ENCODE peak calls at places on chromosomes 11 and 22, in seven cellular contexts. C, S, L, V, M, Q and P are unnamed samples.

GRCh38 chr11:94897330-94897768 is 76.0 kb downstream of the CWC15 start:
- DNase-seq in C (peak), S (no peak), L (peak), V (no peak), M (peak), Q (no peak), P (peak)

GRCh38 chr11:8612522-8612921 is 18.5 kb upstream of the STK33 start:
- DNase-seq in C (no peak), S (no peak), L (no peak), V (no peak), M (no peak), Q (no peak), P (no peak)

GRCh38 chr22:36391648-36392047 is 3.9 kb upstream of the MYH9 start:
- DNase-seq in C (no peak), S (no peak), L (no peak), V (no peak), M (no peak), Q (peak), P (no peak)

GRCh38 chr11:48669146-48669545 is 180.6 kb downstream of the OR4A47 start:
- DNase-seq in C (no peak), S (no peak), L (no peak), V (no peak), M (no peak), Q (no peak), P (no peak)

GRCh38 chr22:50528682-50529415 is 963 bp downstream of the TYMP start:
- DNase-seq in C (no peak), S (no peak), L (no peak), V (no peak), M (no peak), Q (peak), P (no peak)

GRCh38 chr11:103893366-103893765 is 143.1 kb upstream of the DDI1 start:
- DNase-seq in C (no peak), S (no peak), L (no peak), V (no peak), M (peak), Q (no peak), P (no peak)

GRCh38 chr11:120052196-120052775 is 85.6 kb downstream of the TRIM29 start:
- DNase-seq in C (no peak), S (no peak), L (peak), V (no peak), M (no peak), Q (no peak), P (no peak)

GRCh38 chr11:34616830-34617504 is 3.9 kb upstream of the EHF start:
- DNase-seq in C (no peak), S (no peak), L (no peak), V (no peak), M (no peak), Q (no peak), P (no peak)

GRCh38 chr11:118214210-118214914 is 10.4 kb downstream of the JAML start:
- DNase-seq in C (peak), S (no peak), L (peak), V (no peak), M (no peak), Q (peak), P (no peak)

GRCh38 chr11:120709808-120710207 is 198.3 kb downstream of the GRIK4 start:
- DNase-seq in C (no peak), S (no peak), L (no peak), V (no peak), M (no peak), Q (no peak), P (peak)

GRCh38 chr22:49193348-49193747 is 634.3 kb downstream of the BRD1 start:
- DNase-seq in C (no peak), S (no peak), L (no peak), V (peak), M (no peak), Q (no peak), P (no peak)

GRCh38 chr11:131918663-131919062 is 548.2 kb downstream of the NTM start:
- DNase-seq in C (no peak), S (no peak), L (no peak), V (no peak), M (no peak), Q (no peak), P (no peak)

GRCh38 chr11:57491371-57492061 is 24.0 kb downstream of the SLC43A1 start:
- DNase-seq in C (no peak), S (no peak), L (peak), V (peak), M (no peak), Q (no peak), P (peak)

GRCh38 chr11:68541983-68542382 is 81.4 kb downstream of the PPP6R3 start:
- DNase-seq in C (no peak), S (no peak), L (no peak), V (no peak), M (no peak), Q (no peak), P (no peak)

GRCh38 chr11:128625316-128625715 is 38.0 kb upstream of the ETS1 start:
- DNase-seq in C (no peak), S (no peak), L (no peak), V (peak), M (no peak), Q (no peak), P (no peak)

GRCh38 chr22:44145544-44145943 is 35.2 kb upstream of the PARVG start:
- DNase-seq in C (no peak), S (no peak), L (no peak), V (no peak), M (no peak), Q (peak), P (no peak)

DNA sequence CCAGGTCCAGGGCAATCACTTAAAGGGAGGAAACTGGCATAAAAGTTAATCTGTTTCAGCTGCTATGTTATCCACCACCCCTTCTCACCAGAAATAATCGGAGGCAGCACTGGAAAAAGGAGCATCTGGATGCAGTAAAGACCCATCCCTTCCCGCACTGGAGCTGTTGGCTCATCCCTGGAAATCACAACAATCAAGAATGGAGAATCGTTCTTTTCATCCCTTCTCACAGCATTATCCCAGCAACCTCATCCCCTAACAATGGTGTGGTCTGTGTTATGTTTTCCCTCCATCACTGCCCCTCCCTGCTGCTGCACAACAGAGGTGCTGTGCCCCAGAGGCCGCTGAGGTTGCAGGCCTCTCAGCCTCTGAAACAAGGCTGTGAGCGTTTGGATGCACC is 98.9 kb downstream of the GAB2 start:
- DNase-seq in C (no peak), S (no peak), L (no peak), V (no peak), M (no peak), Q (no peak), P (peak)
- H3K27ac ChIP-seq in C (no peak), S (no peak), L (no peak), V (peak), M (no peak), Q (no peak), P (peak)

DNA sequence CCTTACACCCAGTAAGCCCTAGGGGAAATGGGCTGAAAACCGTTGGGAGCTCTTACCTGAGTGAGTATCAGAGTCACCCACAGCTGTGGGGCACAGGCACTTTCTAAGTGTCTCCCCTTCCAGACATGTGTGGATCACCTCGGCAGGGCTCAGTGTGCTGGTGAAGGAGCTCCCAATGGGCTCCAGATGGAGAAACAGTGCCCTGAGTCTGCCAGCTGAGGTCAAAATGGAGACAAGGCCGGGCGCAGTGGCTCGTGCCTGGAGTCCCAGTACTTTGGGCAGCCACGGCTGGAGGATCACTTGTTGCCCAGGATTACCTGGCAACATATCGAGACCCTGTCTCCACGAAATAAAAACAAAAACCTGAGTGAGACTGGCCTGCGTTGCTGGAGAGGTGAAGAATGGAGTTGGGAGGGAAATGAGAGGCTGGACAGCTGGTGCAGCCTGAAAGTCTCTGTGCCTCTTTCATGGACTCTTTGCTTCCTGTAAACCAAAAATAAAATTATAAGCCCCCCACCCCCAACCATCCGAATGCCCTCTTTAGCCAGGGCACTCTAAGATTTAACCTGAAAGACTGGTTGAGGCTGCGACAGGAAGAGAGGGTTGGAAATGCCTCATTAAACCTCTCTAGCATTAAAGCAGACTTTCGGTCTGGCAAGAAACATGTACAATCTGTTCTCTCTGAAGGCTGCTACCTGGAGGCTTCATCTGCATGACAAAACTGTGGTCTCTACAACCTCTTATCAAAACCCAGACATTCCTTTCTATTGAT is 111.8 kb downstream of the SNX19 start:
- DNase-seq in C (no peak), S (no peak), L (no peak), V (no peak), M (no peak), Q (no peak), P (no peak)
- H3K4me3 ChIP-seq in C (no peak), S (no peak), L (no peak), V (no peak), M (no peak), Q (no peak), P (no peak)

GRCh38 chr22:23767673-23768548 is at the start of gene CHCHD10:
- DNase-seq in C (peak), S (no peak), L (peak), V (peak), M (peak), Q (peak), P (peak)
- H3K27ac ChIP-seq in C (peak), S (no peak), L (peak), V (peak), M (peak), Q (peak), P (peak)

DNA sequence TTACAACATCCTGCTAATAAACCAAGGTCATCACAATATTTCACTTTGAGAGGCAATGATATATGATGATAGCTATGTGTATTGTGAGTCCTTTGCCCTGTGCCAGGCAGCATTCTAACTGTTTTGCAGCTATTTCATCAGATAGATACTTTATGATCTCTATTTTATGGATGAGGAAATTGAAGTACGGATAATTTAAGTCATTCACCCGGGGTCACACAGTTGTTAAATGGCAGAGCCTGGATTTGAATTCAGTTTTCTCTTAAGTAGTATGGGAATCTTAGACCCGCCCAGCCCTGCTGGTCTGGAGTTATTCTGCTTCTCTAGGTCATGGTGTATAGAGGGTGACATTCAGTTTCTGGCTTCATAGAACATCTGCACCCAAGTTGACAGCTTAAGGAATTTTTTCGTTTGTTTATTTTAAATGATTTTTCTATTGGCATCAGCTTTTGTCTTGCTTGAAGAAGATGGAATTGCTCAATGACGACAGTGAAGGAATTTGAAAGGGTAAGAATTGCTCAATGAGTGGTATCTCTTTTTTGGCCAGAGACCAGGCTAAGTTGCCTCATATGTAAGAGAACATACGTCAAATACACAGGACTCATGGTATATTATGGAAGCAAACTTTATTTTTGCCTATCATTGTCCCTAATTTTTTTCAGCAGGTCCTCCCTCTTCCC is 977 bp downstream of the PRR5L start:
- DNase-seq in C (peak), S (no peak), L (peak), V (no peak), M (no peak), Q (no peak), P (no peak)
- H3K4me3 ChIP-seq in C (no peak), S (no peak), L (no peak), V (no peak), M (no peak), Q (no peak), P (no peak)

DNA sequence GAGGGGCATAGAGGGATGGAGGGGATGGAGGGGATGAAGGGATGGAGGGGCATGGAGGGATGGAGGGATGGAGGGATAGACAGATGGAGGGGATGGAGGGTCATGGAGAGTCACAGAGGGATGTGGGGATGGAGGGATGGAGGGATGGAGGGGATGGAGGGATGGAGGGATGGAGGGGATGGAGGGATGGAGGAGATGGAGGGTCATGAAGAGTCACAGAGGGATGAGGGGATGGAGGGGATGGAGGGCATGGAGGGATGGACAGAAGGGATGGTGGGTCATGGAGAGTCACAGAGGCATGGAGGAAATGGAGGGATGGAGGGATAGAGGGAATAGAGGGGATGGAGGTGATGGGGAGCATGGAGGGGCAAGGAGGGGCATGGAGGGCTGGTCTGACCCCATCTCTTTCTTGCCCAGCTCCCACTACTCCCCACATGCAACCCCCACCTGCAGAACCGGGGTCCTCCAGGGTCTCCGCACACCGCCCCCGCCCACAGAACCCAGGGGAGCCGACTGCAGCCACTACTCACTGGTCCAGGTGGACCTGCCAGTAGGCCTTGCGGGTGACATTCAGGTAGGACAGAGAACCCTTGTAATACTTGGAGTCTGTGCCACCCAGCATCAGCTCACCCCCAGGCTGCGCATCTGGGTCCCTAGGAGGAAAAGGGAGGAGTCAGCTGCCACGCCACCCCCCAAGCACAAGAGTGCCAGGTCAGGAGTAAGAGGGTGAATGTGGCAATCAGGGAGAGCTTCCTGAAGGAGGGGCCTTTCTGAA is 4.2 kb upstream of the IFITM10 start:
- DNase-seq in C (no peak), S (no peak), L (no peak), V (peak), M (no peak), Q (no peak), P (no peak)
- H3K27ac ChIP-seq in C (no peak), S (no peak), L (no peak), V (peak), M (no peak), Q (no peak), P (no peak)

DNA sequence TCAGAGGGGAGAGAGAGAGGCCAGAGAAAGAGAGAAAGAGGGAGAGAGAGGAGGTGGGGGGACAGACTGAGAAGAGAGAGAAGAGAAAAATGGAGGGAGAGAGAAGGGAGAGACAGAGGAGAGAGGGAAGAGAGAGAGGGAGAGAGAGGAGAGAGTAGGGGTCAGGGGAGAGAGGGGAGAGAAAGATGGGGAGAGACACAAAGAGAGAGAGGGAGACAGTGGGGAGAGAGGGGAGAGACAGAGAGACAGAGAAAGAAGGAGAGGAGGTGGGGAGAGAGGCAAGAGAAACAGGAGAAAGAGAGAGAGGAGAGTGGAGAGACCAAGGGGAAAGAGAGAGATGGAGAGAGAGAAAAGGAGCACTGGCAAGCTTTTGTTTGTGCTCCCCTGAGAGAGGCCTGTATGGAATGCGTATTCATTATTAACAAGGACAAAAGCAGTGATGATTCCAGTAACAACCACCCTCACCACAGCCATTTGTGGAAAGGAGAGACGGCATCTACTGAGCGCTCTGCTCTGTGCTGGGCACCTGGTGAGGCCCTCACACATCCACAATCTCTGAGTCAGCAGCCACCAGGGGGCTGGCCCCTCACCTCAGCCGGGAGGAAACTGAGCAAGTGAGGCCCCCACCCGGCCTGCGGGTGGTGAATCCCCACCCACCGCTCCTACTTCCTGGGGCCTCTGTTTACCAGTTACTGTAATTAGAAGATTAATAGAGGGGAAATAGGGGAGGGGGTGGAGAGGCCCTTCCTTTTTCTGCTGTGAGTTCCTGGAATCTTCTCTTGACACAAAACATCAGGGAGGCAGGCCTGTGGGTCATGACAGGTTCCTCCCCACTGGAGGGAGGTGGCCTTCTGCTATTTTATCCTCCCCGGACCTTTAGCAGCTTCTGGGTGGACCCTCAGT is 14.7 kb upstream of the MIAT start:
- DNase-seq in C (no peak), S (no peak), L (no peak), V (peak), M (no peak), Q (peak), P (no peak)
- H3K4me3 ChIP-seq in C (no peak), S (no peak), L (no peak), V (no peak), M (no peak), Q (no peak), P (no peak)